ENCODE peak calls at places on chromosome 2, in four cellular contexts. One of them, this sample, is unnamed.

GRCh38 chr2:31524592-31524991 is 56.1 kb downstream of the SRD5A2 start:
- DNase-seq in K562: no peak
- DNase-seq in GM12878: no peak
- DNase-seq in HepG2: no peak
- DNase-seq in this sample: no peak

GRCh38 chr2:16614314-16614860 is 51.2 kb downstream of the CYRIA start:
- DNase-seq in K562: peak
- DNase-seq in GM12878: no peak
- DNase-seq in HepG2: no peak
- DNase-seq in this sample: no peak

GRCh38 chr2:71609029-71609428 is 155.7 kb downstream of the DYSF start:
- DNase-seq in K562: no peak
- DNase-seq in GM12878: no peak
- DNase-seq in HepG2: no peak
- DNase-seq in this sample: no peak

GRCh38 chr2:69616755-69617154 is 26.8 kb downstream of the AAK1 start:
- DNase-seq in K562: no peak
- DNase-seq in GM12878: no peak
- DNase-seq in HepG2: no peak
- DNase-seq in this sample: no peak

GRCh38 chr2:74573747-74574562 is 19.4 kb downstream of the DOK1 start:
- DNase-seq in K562: peak
- DNase-seq in GM12878: peak
- DNase-seq in HepG2: no peak
- DNase-seq in this sample: no peak

GRCh38 chr2:86020984-86021383 is 84.7 kb downstream of the POLR1A start:
- DNase-seq in K562: no peak
- DNase-seq in GM12878: no peak
- DNase-seq in HepG2: no peak
- DNase-seq in this sample: no peak

GRCh38 chr2:146807568-146808168 is 1037.2 kb upstream of the ACVR2A start:
- DNase-seq in K562: no peak
- DNase-seq in GM12878: no peak
- DNase-seq in HepG2: no peak
- DNase-seq in this sample: no peak

GRCh38 chr2:42216712-42217111 is 47.6 kb downstream of the EML4 start:
- DNase-seq in K562: no peak
- DNase-seq in GM12878: no peak
- DNase-seq in HepG2: no peak
- DNase-seq in this sample: no peak

GRCh38 chr2:10686176-10686575 is 3.6 kb downstream of the NOL10 start:
- DNase-seq in K562: peak
- DNase-seq in GM12878: no peak
- DNase-seq in HepG2: no peak
- DNase-seq in this sample: no peak

GRCh38 chr2:211928186-211928585 is 610.4 kb downstream of the ERBB4 start:
- DNase-seq in K562: no peak
- DNase-seq in GM12878: no peak
- DNase-seq in HepG2: no peak
- DNase-seq in this sample: no peak

GRCh38 chr2:64439194-64439593 is 14.8 kb upstream of the LGALSL start:
- DNase-seq in K562: no peak
- DNase-seq in GM12878: no peak
- DNase-seq in HepG2: no peak
- DNase-seq in this sample: no peak

GRCh38 chr2:168607992-168608391 is 151.9 kb downstream of the CERS6 start:
- DNase-seq in K562: no peak
- DNase-seq in GM12878: no peak
- DNase-seq in HepG2: no peak
- DNase-seq in this sample: no peak

GRCh38 chr2:140905078-140905781 is 1225.6 kb downstream of the LRP1B start:
- DNase-seq in K562: no peak
- DNase-seq in GM12878: no peak
- DNase-seq in HepG2: no peak
- DNase-seq in this sample: no peak

GRCh38 chr2:118641711-118642110 is 205.7 kb downstream of the EN1 start:
- DNase-seq in K562: no peak
- DNase-seq in GM12878: no peak
- DNase-seq in HepG2: no peak
- DNase-seq in this sample: no peak

GRCh38 chr2:20573611-20574422 is 77.1 kb downstream of the HS1BP3 start:
- DNase-seq in K562: no peak
- DNase-seq in GM12878: no peak
- DNase-seq in HepG2: no peak
- DNase-seq in this sample: no peak

GRCh38 chr2:168357799-168358504 is 98.1 kb upstream of the CERS6 start:
- DNase-seq in K562: no peak
- DNase-seq in GM12878: no peak
- DNase-seq in HepG2: no peak
- DNase-seq in this sample: no peak

GRCh38 chr2:127052771-127053691 is 53.9 kb downstream of the BIN1 start:
- DNase-seq in K562: no peak
- DNase-seq in GM12878: no peak
- DNase-seq in HepG2: no peak
- DNase-seq in this sample: no peak

GRCh38 chr2:215692387-215693079 is 256.7 kb upstream of the FN1 start:
- DNase-seq in K562: no peak
- DNase-seq in GM12878: no peak
- DNase-seq in HepG2: peak
- DNase-seq in this sample: no peak

GRCh38 chr2:96330407-96330806 is 5.2 kb upstream of the NCAPH start:
- DNase-seq in K562: no peak
- DNase-seq in GM12878: no peak
- DNase-seq in HepG2: no peak
- DNase-seq in this sample: no peak

GRCh38 chr2:71531522-71532047 is 78.2 kb downstream of the DYSF start:
- DNase-seq in K562: peak
- DNase-seq in GM12878: no peak
- DNase-seq in HepG2: peak
- DNase-seq in this sample: no peak

DNA sequence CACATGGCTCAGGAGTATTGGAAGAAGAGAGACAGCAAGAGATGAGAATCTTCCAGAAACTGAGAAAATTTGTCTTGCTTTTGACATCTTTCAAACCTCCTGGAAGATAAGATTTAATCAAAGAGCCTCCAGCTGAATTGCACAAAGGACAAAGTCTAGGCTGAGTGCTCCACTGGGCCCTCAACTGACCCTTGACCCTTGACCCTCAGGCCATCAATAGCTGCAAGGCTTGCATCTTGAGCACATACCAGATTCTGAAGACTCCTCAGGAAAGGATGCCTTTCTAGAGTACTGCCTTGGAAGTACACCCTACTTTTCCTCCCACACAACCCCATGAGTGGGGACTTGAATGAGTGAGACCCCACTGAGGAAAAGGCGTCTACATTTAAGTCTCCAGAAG is 1125.5 kb downstream of the BCL11A start:
- DNase-seq in K562: no peak
- DNase-seq in GM12878: no peak
- DNase-seq in HepG2: no peak
- DNase-seq in this sample: no peak
- TF ChIP-seq FOXM1 in K562: no peak
- TF ChIP-seq FOXM1 in GM12878: no peak
- TF ChIP-seq FOXM1 in HepG2: no peak
- TF ChIP-seq FOXM1 in this sample: no peak

GRCh38 chr2:219736196-219736595 is 108.8 kb downstream of the SLC4A3 start:
- DNase-seq in K562: peak
- DNase-seq in GM12878: no peak
- DNase-seq in HepG2: peak
- DNase-seq in this sample: peak
- TF ChIP-seq SP1 in K562: no peak
- TF ChIP-seq SP1 in GM12878: no peak
- TF ChIP-seq SP1 in HepG2: no peak
- TF ChIP-seq SP1 in this sample: no peak

GRCh38 chr2:239710953-239711861 is 310.4 kb upstream of the HDAC4 start:
- DNase-seq in K562: no peak
- DNase-seq in GM12878: no peak
- DNase-seq in HepG2: no peak
- DNase-seq in this sample: no peak

GRCh38 chr2:239704737-239705136 is 303.9 kb upstream of the HDAC4 start:
- DNase-seq in K562: no peak
- DNase-seq in GM12878: no peak
- DNase-seq in HepG2: no peak
- DNase-seq in this sample: no peak

GRCh38 chr2:239703834-239704233 is 303.0 kb upstream of the HDAC4 start:
- DNase-seq in K562: no peak
- DNase-seq in GM12878: no peak
- DNase-seq in HepG2: no peak
- DNase-seq in this sample: no peak

GRCh38 chr2:239700946-239701345 is 300.1 kb upstream of the HDAC4 start:
- DNase-seq in K562: no peak
- DNase-seq in GM12878: no peak
- DNase-seq in HepG2: no peak
- DNase-seq in this sample: no peak

DNA sequence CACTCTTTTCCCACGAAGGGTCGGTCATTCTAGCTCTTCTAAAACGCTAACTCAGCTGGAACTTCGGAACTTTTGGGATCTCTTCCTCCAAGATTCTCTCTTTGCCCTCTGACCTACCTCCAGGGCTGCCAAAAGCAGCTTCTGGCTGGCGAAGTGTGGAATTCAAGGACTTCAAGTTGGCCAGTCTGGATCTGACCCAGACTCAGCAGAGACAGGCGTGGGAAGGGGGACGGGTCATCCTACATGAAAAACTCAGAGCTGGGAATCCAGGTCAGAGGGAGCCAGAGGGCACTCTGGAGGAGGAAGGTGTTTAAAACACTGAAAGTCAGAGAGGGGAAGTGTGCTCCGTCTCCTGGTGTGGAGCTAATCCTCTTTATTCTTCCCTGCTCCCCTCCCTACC is 305.6 kb upstream of the HDAC4 start:
- DNase-seq in K562: no peak
- DNase-seq in GM12878: no peak
- DNase-seq in HepG2: no peak
- DNase-seq in this sample: no peak
- TF ChIP-seq FOXM1 in K562: no peak
- TF ChIP-seq FOXM1 in GM12878: no peak
- TF ChIP-seq FOXM1 in HepG2: no peak
- TF ChIP-seq FOXM1 in this sample: no peak

DNA sequence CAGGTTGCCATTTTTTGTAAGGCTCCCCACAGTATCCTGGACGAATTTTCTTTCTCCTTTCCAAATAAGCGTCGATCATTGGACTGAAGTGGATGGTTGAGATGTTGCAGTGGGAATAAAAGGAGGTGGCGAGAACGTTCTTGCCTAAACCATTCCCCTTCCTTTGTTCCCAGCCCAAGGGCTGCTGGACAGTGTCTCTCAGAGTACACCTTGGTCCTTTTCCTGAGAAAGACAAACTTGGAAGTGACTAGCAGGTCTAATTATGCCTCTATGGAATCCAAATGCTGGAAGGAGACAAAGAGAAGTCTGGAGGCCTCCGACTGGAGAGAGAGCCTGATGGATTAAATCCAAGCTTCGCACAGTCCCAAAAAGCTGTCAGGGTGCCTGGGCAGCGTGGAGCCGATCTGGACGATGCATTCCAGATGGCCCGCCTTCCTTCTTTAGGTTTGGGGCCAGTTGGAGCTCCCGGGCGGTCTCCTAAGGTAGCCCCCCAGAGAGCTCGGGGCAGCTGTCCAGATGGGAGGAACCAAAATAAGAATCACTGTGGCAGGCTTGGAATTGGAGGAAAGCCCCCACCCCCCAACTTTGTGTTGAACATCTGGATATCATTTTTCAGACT is 186.8 kb downstream of the TMEM247 start:
- DNase-seq in K562: no peak
- DNase-seq in GM12878: no peak
- DNase-seq in HepG2: no peak
- DNase-seq in this sample: no peak
- TF ChIP-seq SP1 in K562: no peak
- TF ChIP-seq SP1 in GM12878: no peak
- TF ChIP-seq SP1 in HepG2: no peak
- TF ChIP-seq SP1 in this sample: no peak

GRCh38 chr2:44777542-44777941 is 164.0 kb upstream of the SIX3 start:
- DNase-seq in K562: no peak
- DNase-seq in GM12878: no peak
- DNase-seq in HepG2: no peak
- DNase-seq in this sample: peak

GRCh38 chr2:44780406-44780805 is 161.1 kb upstream of the SIX3 start:
- DNase-seq in K562: no peak
- DNase-seq in GM12878: no peak
- DNase-seq in HepG2: no peak
- DNase-seq in this sample: no peak

GRCh38 chr2:44778221-44778654 is 163.3 kb upstream of the SIX3 start:
- DNase-seq in K562: no peak
- DNase-seq in GM12878: no peak
- DNase-seq in HepG2: no peak
- DNase-seq in this sample: no peak

GRCh38 chr2:44779793-44780192 is 161.7 kb upstream of the SIX3 start:
- DNase-seq in K562: no peak
- DNase-seq in GM12878: peak
- DNase-seq in HepG2: no peak
- DNase-seq in this sample: no peak

DNA sequence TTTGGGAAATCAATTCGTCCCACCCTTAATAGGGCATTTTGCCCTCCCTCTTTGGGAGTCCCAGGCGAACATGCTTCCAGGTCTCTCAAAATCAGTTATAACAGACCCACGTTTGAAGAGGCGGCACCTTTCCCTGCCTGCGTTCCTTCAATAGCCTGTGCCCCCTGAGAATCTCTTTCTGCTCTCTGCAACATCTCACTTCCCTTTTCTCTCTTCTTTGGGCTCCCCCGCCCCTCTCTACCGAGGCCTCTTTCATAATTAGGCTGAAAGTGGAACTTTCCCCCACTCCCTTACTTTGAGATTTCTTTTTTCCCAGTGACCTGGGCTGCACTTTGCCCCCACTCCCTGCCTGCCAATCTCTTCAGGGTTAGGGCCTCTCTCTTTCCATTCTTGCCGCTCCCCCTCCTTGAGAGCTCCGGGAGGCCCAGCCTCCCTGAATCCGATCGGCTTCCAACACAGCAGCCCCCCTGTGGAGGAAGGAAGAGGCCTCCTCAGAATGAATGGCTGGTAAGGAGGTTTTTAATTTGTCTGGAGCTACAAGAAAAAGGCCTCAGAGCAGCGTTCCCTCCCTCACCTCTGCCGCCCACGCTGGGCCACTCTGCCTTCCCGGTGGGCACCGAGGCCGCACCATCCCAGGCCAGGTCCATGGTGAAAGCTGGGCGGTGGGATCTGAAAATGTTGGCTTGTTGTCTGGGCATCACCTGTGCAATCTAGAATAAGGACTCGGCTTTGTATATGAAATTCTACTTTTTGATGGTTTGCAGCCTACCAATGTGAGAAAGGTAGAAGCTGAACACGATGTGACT is 162.6 kb upstream of the SIX3 start:
- DNase-seq in K562: no peak
- DNase-seq in GM12878: peak
- DNase-seq in HepG2: no peak
- DNase-seq in this sample: no peak
- TF ChIP-seq FOXM1 in K562: no peak
- TF ChIP-seq FOXM1 in GM12878: no peak
- TF ChIP-seq FOXM1 in HepG2: no peak
- TF ChIP-seq FOXM1 in this sample: no peak

GRCh38 chr2:22442051-22442450 is 942.9 kb upstream of the KLHL29 start:
- DNase-seq in K562: no peak
- DNase-seq in GM12878: no peak
- DNase-seq in HepG2: no peak
- DNase-seq in this sample: no peak
- TF ChIP-seq SP1 in K562: no peak
- TF ChIP-seq SP1 in GM12878: no peak
- TF ChIP-seq SP1 in HepG2: no peak
- TF ChIP-seq SP1 in this sample: no peak